ENCODE peak calls at places on chromosomes 5 and 9, in five cellular contexts. K is psoas muscle, C is esophagus squamous epithelium, B is HCT116, R is PC-9. O is an unnamed sample.

GRCh38 chr9:124661184-124661755 is 109.8 kb downstream of the NR6A1 start:
- DNase-seq in K (no peak), C (no peak), B (no peak), R (no peak), O (no peak)

GRCh38 chr9:20292002-20292401 is 330.3 kb downstream of the MLLT3 start:
- DNase-seq in K (no peak), C (no peak), B (peak), R (no peak), O (no peak)

GRCh38 chr9:105150991-105151685 is 93.3 kb upstream of the SLC44A1 start:
- DNase-seq in K (no peak), C (no peak), B (no peak), R (peak), O (no peak)

GRCh38 chr9:8677725-8678124 is 878.1 kb upstream of the DMAC1 start:
- DNase-seq in K (no peak), C (no peak), B (no peak), R (no peak), O (no peak)

GRCh38 chr9:7784472-7784871 is 15.1 kb downstream of the DMAC1 start:
- DNase-seq in K (no peak), C (no peak), B (no peak), R (no peak), O (no peak)

GRCh38 chr9:119868694-119869093 is 499.5 kb upstream of the BRINP1 start:
- DNase-seq in K (no peak), C (no peak), B (no peak), R (no peak), O (no peak)

GRCh38 chr5:82360043-82360442 is 81.9 kb upstream of the RPS23 start:
- DNase-seq in K (no peak), C (no peak), B (no peak), R (no peak), O (no peak)

GRCh38 chr5:52892242-52892878 is 96.8 kb upstream of the ITGA2 start:
- DNase-seq in K (no peak), C (no peak), B (no peak), R (no peak), O (no peak)

GRCh38 chr5:59007460-59008063 is 424.7 kb downstream of the RAB3C start:
- DNase-seq in K (no peak), C (no peak), B (peak), R (no peak), O (no peak)

GRCh38 chr5:30574761-30575160 is 618.7 kb upstream of the CDH6 start:
- DNase-seq in K (no peak), C (no peak), B (no peak), R (no peak), O (no peak)

GRCh38 chr5:56402273-56403223 is 169.4 kb upstream of the ANKRD55 start:
- DNase-seq in K (no peak), C (no peak), B (no peak), R (no peak), O (no peak)

GRCh38 chr9:3054017-3054586 is 210.2 kb upstream of the PUM3 start:
- DNase-seq in K (no peak), C (no peak), B (no peak), R (no peak), O (no peak)

GRCh38 chr5:156474251-156474650 is 147.3 kb downstream of the SGCD start:
- DNase-seq in K (peak), C (no peak), B (no peak), R (no peak), O (no peak)

GRCh38 chr5:120240716-120241115 is 223.4 kb upstream of the PRR16 start:
- DNase-seq in K (no peak), C (no peak), B (no peak), R (no peak), O (no peak)

GRCh38 chr5:38613992-38614836 is 57.8 kb upstream of the LIFR start:
- DNase-seq in K (no peak), C (no peak), B (peak), R (peak), O (peak)

GRCh38 chr9:16282718-16283117 is 587.8 kb downstream of the BNC2 start:
- DNase-seq in K (no peak), C (no peak), B (no peak), R (no peak), O (no peak)

GRCh38 chr9:76255781-76256455 is 138.3 kb downstream of the RFK start:
- DNase-seq in K (peak), C (no peak), B (no peak), R (no peak), O (peak)

GRCh38 chr5:176578391-176578808 is 29.3 kb downstream of the CDHR2 start:
- DNase-seq in K (no peak), C (no peak), B (peak), R (peak), O (peak)

GRCh38 chr5:110852053-110852452 is 113.2 kb downstream of the SLC25A46 start:
- DNase-seq in K (no peak), C (no peak), B (no peak), R (no peak), O (no peak)

GRCh38 chr5:9233712-9234111 is 312.2 kb downstream of the SEMA5A start:
- DNase-seq in K (no peak), C (no peak), B (no peak), R (no peak), O (no peak)

GRCh38 chr9:16824545-16825041 is 45.9 kb downstream of the BNC2 start:
- DNase-seq in K (no peak), C (no peak), B (no peak), R (peak), O (peak)

GRCh38 chr5:55063899-55064298 is 38.5 kb upstream of the GZMA start:
- DNase-seq in K (no peak), C (no peak), B (no peak), R (no peak), O (no peak)

GRCh38 chr9:27572918-27573698 is at the start of gene C9orf72:
- DNase-seq in K (peak), C (no peak), B (no peak), R (peak), O (no peak)

GRCh38 chr9:77016111-77016525 is 3.3 kb upstream of the FOXB2 start:
- DNase-seq in K (no peak), C (no peak), B (no peak), R (no peak), O (no peak)

GRCh38 chr5:52945040-52945439 is 44.1 kb upstream of the ITGA2 start:
- DNase-seq in K (no peak), C (no peak), B (no peak), R (no peak), O (no peak)

GRCh38 chr5:135047347-135047695 is 13.3 kb upstream of the PITX1 start:
- DNase-seq in K (peak), C (no peak), B (no peak), R (peak), O (no peak)

GRCh38 chr9:84478996-84479395 is 138.4 kb upstream of the SLC28A3 start:
- DNase-seq in K (no peak), C (no peak), B (no peak), R (no peak), O (no peak)

GRCh38 chr5:125756456-125756855 is 666.8 kb upstream of the GRAMD2B start:
- DNase-seq in K (no peak), C (no peak), B (no peak), R (no peak), O (no peak)

GRCh38 chr5:95895223-95895622 is 66.4 kb downstream of the ELL2 start:
- DNase-seq in K (no peak), C (no peak), B (no peak), R (no peak), O (no peak)

GRCh38 chr5:165495829-165496380 is 1990.5 kb downstream of the MAT2B start:
- DNase-seq in K (no peak), C (no peak), B (no peak), R (no peak), O (no peak)

GRCh38 chr5:149405550-149406202 is 26.6 kb upstream of the IL17B start:
- DNase-seq in K (no peak), C (no peak), B (no peak), R (no peak), O (no peak)
- H3K27ac ChIP-seq in K (peak), C (peak), B (no peak), R (no peak), O (no peak)

DNA sequence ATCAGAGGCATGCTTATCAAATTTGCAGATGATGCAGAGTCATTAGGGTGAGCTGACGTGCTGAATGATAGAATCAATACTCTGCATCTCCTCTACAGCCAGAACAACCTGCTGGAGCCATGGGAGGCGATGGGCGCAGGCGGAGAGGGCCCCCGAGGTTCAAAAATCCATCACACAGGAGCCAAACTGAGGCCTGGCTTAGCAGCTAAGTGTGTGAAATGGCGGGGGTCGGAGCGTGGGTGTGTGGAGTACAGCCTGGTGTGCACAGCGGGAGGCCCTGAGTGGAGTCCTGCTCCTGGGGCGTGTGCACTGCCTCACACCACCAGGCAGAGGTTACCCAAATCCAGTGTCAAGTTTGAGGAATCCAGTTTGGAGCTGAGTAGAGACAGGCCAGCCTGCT is 73.2 kb downstream of the MVB12B start:
- DNase-seq in K (no peak), C (no peak), B (no peak), R (no peak), O (no peak)
- H3K27ac ChIP-seq in K (no peak), C (no peak), B (no peak), R (no peak), O (no peak)

GRCh38 chr5:133870661-133871060 is 97.8 kb downstream of the C5orf15 start:
- DNase-seq in K (peak), C (no peak), B (no peak), R (no peak), O (no peak)
- H3K27ac ChIP-seq in K (no peak), C (no peak), B (no peak), R (no peak), O (no peak)

GRCh38 chr5:17185776-17186175 is 31.7 kb upstream of the BASP1 start:
- DNase-seq in K (peak), C (no peak), B (no peak), R (no peak), O (no peak)
- H3K27ac ChIP-seq in K (peak), C (no peak), B (no peak), R (no peak), O (no peak)

DNA sequence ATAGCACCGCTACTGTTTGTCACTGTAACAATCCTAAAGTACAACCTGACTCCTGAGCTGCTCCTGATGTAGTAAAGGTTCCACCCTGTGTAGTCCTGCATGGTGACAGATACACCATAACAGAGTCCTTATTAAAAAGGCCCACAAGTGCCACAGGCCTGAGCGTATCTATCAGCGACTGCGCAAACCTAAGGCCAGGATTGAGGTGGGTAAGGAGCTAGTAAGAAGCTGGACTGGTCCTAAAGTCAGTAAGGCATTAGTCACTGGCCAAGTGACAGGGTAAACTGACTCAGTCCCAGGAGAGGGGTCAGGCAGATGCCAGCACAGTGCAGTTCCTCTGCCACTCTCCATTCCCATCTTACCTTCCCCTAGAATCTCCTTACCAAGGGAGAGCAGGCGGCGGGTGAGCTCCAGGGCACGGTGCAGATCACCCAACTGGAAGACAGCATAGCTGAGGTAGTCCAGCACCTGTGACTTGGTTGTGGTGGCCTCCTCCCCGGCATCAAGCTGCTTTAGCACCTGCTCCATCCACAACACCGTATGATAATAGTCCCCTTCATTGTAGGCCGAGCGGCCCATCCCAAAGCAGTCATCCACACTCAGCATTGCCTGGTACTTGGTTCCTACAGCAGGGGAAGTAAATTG is 17.6 kb downstream of the P4HA2 start:
- DNase-seq in K (no peak), C (no peak), B (no peak), R (no peak), O (no peak)
- H3K27ac ChIP-seq in K (no peak), C (no peak), B (no peak), R (no peak), O (no peak)

DNA sequence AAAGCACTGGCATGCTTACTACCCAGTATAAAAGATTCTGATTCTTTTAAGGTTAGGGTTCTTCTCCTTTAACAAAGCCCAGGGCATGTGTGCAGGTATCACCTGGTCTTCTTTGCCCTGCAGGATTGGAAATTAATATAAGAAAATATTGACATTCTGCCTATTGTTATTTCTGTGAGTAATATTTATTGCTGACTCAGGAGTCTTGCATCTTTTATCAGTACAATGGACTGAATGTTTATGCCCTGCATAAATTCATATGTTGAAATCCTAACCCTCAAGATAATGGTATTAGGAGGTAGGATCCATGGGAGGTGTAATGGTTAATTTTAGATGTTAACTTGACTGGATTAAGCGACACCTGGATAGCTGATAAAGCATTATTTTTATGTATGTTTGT is 189.0 kb downstream of the LRRC70 start:
- DNase-seq in K (no peak), C (no peak), B (no peak), R (no peak), O (no peak)
- H3K27ac ChIP-seq in K (no peak), C (no peak), B (no peak), R (no peak), O (no peak)

GRCh38 chr9:133436706-133437105 is 14.5 kb downstream of the ADAMTS13 start:
- DNase-seq in K (no peak), C (no peak), B (no peak), R (no peak), O (no peak)
- H3K27ac ChIP-seq in K (no peak), C (no peak), B (no peak), R (no peak), O (no peak)